ENCODE peak calls at places on chromosome 21, in four cellular contexts. R is H1, Z is K562, J is GM12878. G is an unnamed sample.

GRCh38 chr21:32800056-32800455 is 28.5 kb upstream of the PAXBP1 start:
- DNase-seq in R (no peak), Z (no peak), J (no peak), G (no peak)

GRCh38 chr21:23740463-23740862 is 1866.8 kb downstream of the MRPL39 start:
- DNase-seq in R (no peak), Z (no peak), J (no peak), G (no peak)

GRCh38 chr21:39313042-39313456 is 383 bp downstream of the BRWD1 start:
- DNase-seq in R (no peak), Z (peak), J (no peak), G (peak)

GRCh38 chr21:26597981-26598380 is 24.9 kb upstream of the CYYR1 start:
- DNase-seq in R (no peak), Z (no peak), J (no peak), G (no peak)

GRCh38 chr21:39022901-39023693 is 160.2 kb downstream of the PSMG1 start:
- DNase-seq in R (no peak), Z (no peak), J (no peak), G (no peak)

GRCh38 chr21:44966135-44967081 is 26.6 kb downstream of the SLX9 start:
- DNase-seq in R (no peak), Z (no peak), J (no peak), G (no peak)

GRCh38 chr21:23887709-23888303 is 1719.5 kb downstream of the MRPL39 start:
- DNase-seq in R (no peak), Z (no peak), J (no peak), G (no peak)

GRCh38 chr21:31235671-31236450 is 108.2 kb downstream of the TIAM1 start:
- DNase-seq in R (no peak), Z (no peak), J (no peak), G (no peak)

GRCh38 chr21:15651172-15651571 is 78.6 kb upstream of the USP25 start:
- DNase-seq in R (no peak), Z (no peak), J (no peak), G (no peak)

GRCh38 chr21:15682977-15683376 is 46.8 kb upstream of the USP25 start:
- DNase-seq in R (no peak), Z (no peak), J (no peak), G (no peak)

GRCh38 chr21:45747802-45748445 is 104.4 kb downstream of the PCBP3 start:
- DNase-seq in R (no peak), Z (no peak), J (no peak), G (peak)

GRCh38 chr21:45820171-45821091 is 161.1 kb upstream of the COL6A1 start:
- DNase-seq in R (peak), Z (peak), J (no peak), G (peak)

GRCh38 chr21:44079846-44080245 is 27.4 kb upstream of the PWP2 start:
- DNase-seq in R (no peak), Z (no peak), J (no peak), G (no peak)

GRCh38 chr21:45892156-45892919 is 89.2 kb upstream of the COL6A1 start:
- DNase-seq in R (no peak), Z (no peak), J (no peak), G (no peak)

GRCh38 chr21:36419996-36420395 is 34.8 kb downstream of the CHAF1B start:
- DNase-seq in R (peak), Z (peak), J (no peak), G (peak)

GRCh38 chr21:29342394-29342957 is 43.8 kb downstream of the BACH1 start:
- DNase-seq in R (no peak), Z (no peak), J (peak), G (peak)

GRCh38 chr21:33817663-33818433 is 97.8 kb downstream of the ATP5PO start:
- DNase-seq in R (no peak), Z (no peak), J (no peak), G (no peak)

GRCh38 chr21:39182484-39183271 is 573 bp downstream of the PSMG1 start:
- DNase-seq in R (no peak), Z (no peak), J (no peak), G (peak)

GRCh38 chr21:46189213-46189958 is 5.1 kb upstream of the SPATC1L start:
- DNase-seq in R (no peak), Z (peak), J (no peak), G (no peak)

GRCh38 chr21:19065164-19065563 is 661.6 kb upstream of the TMPRSS15 start:
- DNase-seq in R (no peak), Z (no peak), J (no peak), G (no peak)

GRCh38 chr21:16454371-16454770 is 724.6 kb downstream of the USP25 start:
- DNase-seq in R (no peak), Z (no peak), J (no peak), G (no peak)

GRCh38 chr21:24259241-24259640 is 1348.0 kb downstream of the MRPL39 start:
- DNase-seq in R (no peak), Z (no peak), J (no peak), G (no peak)

GRCh38 chr21:38688068-38688467 is 117.7 kb upstream of the ETS2 start:
- DNase-seq in R (no peak), Z (no peak), J (no peak), G (no peak)

DNA sequence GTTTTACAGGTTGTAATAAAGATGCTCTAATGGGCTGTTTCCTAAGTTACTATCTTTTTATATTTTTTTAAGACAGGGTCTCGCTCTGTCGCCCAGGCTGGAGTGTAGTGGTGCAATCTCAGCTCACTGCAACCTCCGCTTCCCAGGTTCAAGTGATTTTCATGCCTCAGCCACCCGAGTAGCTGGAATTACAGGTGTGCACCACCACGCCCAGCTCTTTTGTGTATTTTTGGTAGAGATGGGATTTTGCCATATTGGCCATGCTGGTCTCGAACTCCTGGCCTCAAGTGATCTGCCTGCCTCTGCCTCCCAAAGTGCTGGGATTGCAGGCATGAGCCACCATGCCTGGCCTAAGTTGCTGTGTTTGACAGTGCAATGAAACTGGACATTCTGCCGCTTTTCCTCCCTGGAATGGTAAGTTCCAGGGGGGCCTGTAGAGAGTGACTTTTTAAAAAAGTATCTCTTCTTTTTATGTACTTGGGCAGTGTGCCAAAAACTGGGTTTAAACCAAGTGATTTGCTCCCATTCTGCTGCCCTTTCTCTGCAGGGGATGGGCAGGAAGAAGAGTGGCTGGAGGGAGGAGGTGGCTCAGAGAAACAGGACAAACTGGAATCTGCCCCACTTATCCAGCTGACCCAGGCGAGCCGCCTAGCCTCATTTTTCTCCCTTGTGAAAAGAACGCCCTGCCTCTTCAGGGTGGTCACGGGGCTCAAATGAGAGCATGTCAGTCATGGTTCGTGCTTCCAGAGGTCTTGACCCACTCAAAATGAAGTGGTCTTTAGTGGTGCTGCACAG is 2.3 kb downstream of the SLC37A1 start:
- DNase-seq in R (no peak), Z (no peak), J (no peak), G (no peak)
- H3K4me3 ChIP-seq in R (no peak), Z (no peak), J (peak), G (no peak)

GRCh38 chr21:17585875-17586450 is 26.7 kb downstream of the BTG3 start:
- DNase-seq in R (no peak), Z (peak), J (no peak), G (peak)
- TF ChIP-seq CTCF in R (no peak), Z (peak), J (peak), G (peak)

GRCh38 chr21:27636671-27637070 is 669.8 kb upstream of the ADAMTS5 start:
- DNase-seq in R (no peak), Z (no peak), J (no peak), G (no peak)
- TF ChIP-seq HDAC2 in R (no peak), Z (no peak), J (no peak), G (no peak)

GRCh38 chr21:41366522-41367151 is 4.8 kb downstream of the MX2 start:
- DNase-seq in R (no peak), Z (peak), J (peak), G (peak)
- H3K4me3 ChIP-seq in R (no peak), Z (no peak), J (peak), G (no peak)

GRCh38 chr21:25273945-25274344 is 333.3 kb downstream of the MRPL39 start:
- DNase-seq in R (no peak), Z (no peak), J (no peak), G (no peak)
- TF ChIP-seq CTCF in R (no peak), Z (no peak), J (no peak), G (no peak)

GRCh38 chr21:42142141-42142540 is 71.0 kb downstream of the UMODL1 start:
- DNase-seq in R (no peak), Z (no peak), J (no peak), G (no peak)
- TF ChIP-seq HDAC2 in R (no peak), Z (no peak), J (no peak), G (no peak)

DNA sequence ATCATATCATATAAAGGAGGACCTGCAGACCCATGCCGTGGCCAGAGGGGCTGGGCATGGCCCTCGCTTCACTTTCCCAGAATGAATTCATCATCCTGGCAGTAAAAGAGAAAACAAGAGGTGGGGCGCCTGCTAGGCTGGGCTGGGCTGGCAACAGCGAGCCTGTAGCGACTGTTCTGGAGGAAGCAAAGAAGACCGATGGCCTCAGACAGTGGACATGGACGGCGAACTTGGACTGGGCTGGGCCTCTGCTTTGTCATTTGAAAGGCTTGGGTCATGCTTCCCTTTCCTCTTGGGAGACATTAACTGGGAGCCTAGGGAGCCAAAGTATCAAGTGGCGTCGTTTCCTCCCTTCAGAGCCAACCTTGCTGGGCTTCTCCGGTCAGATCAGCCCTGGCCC is 401 bp upstream of the FAM3B start:
- DNase-seq in R (no peak), Z (no peak), J (no peak), G (no peak)
- H3K4me3 ChIP-seq in R (peak), Z (no peak), J (no peak), G (no peak)

G was measured in A549.